ENCODE peak calls at places on chromosomes 5 and 9, in four cellular contexts. N is PC-9, M is right cardiac atrium, E is KBM-7. C is an unnamed sample.

GRCh38 chr5:32283539-32284377 is 29.0 kb downstream of the MTMR12 start:
- DNase-seq in N (no peak), E (no peak), M (no peak), C (peak; percentile 46)

GRCh38 chr9:1042466-1042865 is 7.7 kb upstream of the DMRT2 start:
- DNase-seq in M (no peak), E (peak; percentile 45), N (no peak), C (peak; percentile 54)

GRCh38 chr5:116395178-116395577 is 179.4 kb downstream of the SEMA6A start:
- DNase-seq in N (no peak), E (no peak), M (no peak), C (no peak)

GRCh38 chr5:136810198-136810823 is 445.0 kb upstream of the TRPC7 start:
- DNase-seq in E (no peak), M (no peak), N (no peak), C (no peak)

GRCh38 chr5:131081371-131081770 is 83.7 kb downstream of the HINT1 start:
- DNase-seq in M (no peak), N (no peak), E (no peak), C (no peak)

GRCh38 chr5:29990681-29991080 is 1202.8 kb upstream of the CDH6 start:
- DNase-seq in E (no peak), M (no peak), N (no peak), C (no peak)

GRCh38 chr9:21854594-21854993 is 52.2 kb downstream of the MTAP start:
- DNase-seq in M (no peak), N (peak; percentile 82), E (peak; percentile 14), C (no peak)

GRCh38 chr9:132162764-132163456 is 1.1 kb downstream of the NTNG2 start:
- DNase-seq in E (no peak), N (no peak), M (no peak), C (no peak)

GRCh38 chr9:82021198-82021597 is 32.6 kb downstream of the SPATA31D1 start:
- DNase-seq in E (peak; percentile 1), M (no peak), N (peak; percentile 26), C (no peak)

GRCh38 chr5:167816354-167816753 is 475.1 kb upstream of the WWC1 start:
- DNase-seq in N (no peak), M (no peak), E (peak; percentile 4), C (no peak)

GRCh38 chr5:52786937-52787599 is 648 bp upstream of the ITGA1 start:
- DNase-seq in M (no peak), N (peak; percentile 41), E (no peak), C (peak; percentile 67)

GRCh38 chr5:1315018-1315708 is 20.3 kb upstream of the TERT start:
- DNase-seq in E (no peak), N (no peak), M (no peak), C (no peak)

GRCh38 chr5:1103505-1104326 is 8.1 kb downstream of the SLC12A7 start:
- DNase-seq in N (no peak), E (peak; percentile 60), M (peak; percentile 95), C (peak; percentile 26)

GRCh38 chr5:180352976-180353225 is 235 bp downstream of the GFPT2 start:
- DNase-seq in E (no peak), M (no peak), N (no peak), C (no peak)

GRCh38 chr5:171420429-171421231 is 1.2 kb downstream of the FGF18 start:
- DNase-seq in M (peak; percentile 94), E (no peak), N (peak; percentile 23), C (no peak)

GRCh38 chr9:125805057-125805456 is 57.9 kb downstream of the PBX3 start:
- DNase-seq in N (no peak), M (peak; percentile 53), E (no peak), C (no peak)

GRCh38 chr9:14198544-14199510 is 115.1 kb downstream of the NFIB start:
- DNase-seq in N (no peak), M (peak; percentile 84), E (no peak), C (no peak)

GRCh38 chr5:42250-42649 is 49.7 kb upstream of the PLEKHG4B start:
- DNase-seq in E (peak; percentile 51), M (no peak), N (peak; percentile 63), C (no peak)

GRCh38 chr9:20989923-20990341 is 41.5 kb downstream of the HACD4 start:
- DNase-seq in E (peak; percentile 38), M (peak; percentile 68), N (no peak), C (no peak)

GRCh38 chr5:143442398-143442797 is 38.9 kb upstream of the NR3C1 start:
- DNase-seq in M (no peak), N (no peak), E (no peak), C (no peak)

GRCh38 chr9:132879443-132880310 is 979 bp downstream of the SPACA9 start:
- DNase-seq in M (no peak), E (peak; percentile 83), N (no peak), C (no peak)

GRCh38 chr9:107991581-107991980 is 502.0 kb upstream of the KLF4 start:
- DNase-seq in E (no peak), N (no peak), M (no peak), C (no peak)

GRCh38 chr5:111656580-111656979 is 100.4 kb downstream of the NREP start:
- DNase-seq in M (no peak), N (no peak), E (no peak), C (no peak)